ENCODE peak calls at places on chromosomes 6 and 20, in ten cellular contexts. P, V, S, G, X, E, N, D, Z and F are unnamed samples.

GRCh38 chr6:105304366-105304765 is 98.5 kb downstream of the PREP start:
- DNase-seq in P (no peak), V (no peak), S (no peak), G (no peak), X (no peak), E (no peak), N (no peak), D (no peak), Z (no peak), F (no peak)

GRCh38 chr20:19451591-19452295 is 239.3 kb downstream of the SLC24A3 start:
- DNase-seq in P (no peak), V (no peak), S (no peak), G (no peak), X (no peak), E (no peak), N (no peak), D (no peak), Z (no peak), F (no peak)

GRCh38 chr6:83702077-83702476 is 6.8 kb downstream of the SNAP91 start:
- DNase-seq in P (no peak), V (no peak), S (peak), G (no peak), X (no peak), E (no peak), N (no peak), D (no peak), Z (no peak), F (no peak)

GRCh38 chr6:82951389-82951788 is 114.3 kb downstream of the UBE3D start:
- DNase-seq in P (no peak), V (no peak), S (no peak), G (peak), X (no peak), E (no peak), N (no peak), D (no peak), Z (no peak), F (no peak)

GRCh38 chr20:38825901-38826625 is 20.6 kb downstream of the PPP1R16B start:
- DNase-seq in P (no peak), V (peak), S (peak), G (peak), X (no peak), E (no peak), N (no peak), D (peak), Z (no peak), F (no peak)

GRCh38 chr6:28586273-28586672 is 60.6 kb downstream of the GPX5 start:
- DNase-seq in P (no peak), V (no peak), S (no peak), G (peak), X (no peak), E (no peak), N (no peak), D (no peak), Z (no peak), F (no peak)

GRCh38 chr6:37624606-37625574 is 72.8 kb downstream of the MDGA1 start:
- DNase-seq in P (no peak), V (no peak), S (no peak), G (peak), X (peak), E (no peak), N (peak), D (peak), Z (peak), F (no peak)

GRCh38 chr6:26576929-26577719 is 19.6 kb upstream of the ABT1 start:
- DNase-seq in P (no peak), V (peak), S (peak), G (peak), X (peak), E (no peak), N (no peak), D (peak), Z (peak), F (no peak)

GRCh38 chr20:10508468-10509251 is 73.6 kb downstream of the SLX4IP start:
- DNase-seq in P (no peak), V (no peak), S (peak), G (no peak), X (no peak), E (no peak), N (no peak), D (peak), Z (no peak), F (no peak)

GRCh38 chr6:163711615-163712568 is 297.4 kb downstream of the QKI start:
- DNase-seq in P (peak), V (no peak), S (peak), G (no peak), X (peak), E (no peak), N (peak), D (no peak), Z (peak), F (no peak)

GRCh38 chr6:138182939-138183791 is 21.4 kb downstream of the ARFGEF3 start:
- DNase-seq in P (no peak), V (no peak), S (no peak), G (no peak), X (no peak), E (no peak), N (no peak), D (no peak), Z (peak), F (no peak)

GRCh38 chr6:22954749-22955385 is 385.5 kb downstream of the HDGFL1 start:
- DNase-seq in P (no peak), V (no peak), S (no peak), G (peak), X (no peak), E (no peak), N (no peak), D (peak), Z (no peak), F (no peak)

GRCh38 chr20:45036044-45036755 is 64.7 kb downstream of the KCNS1 start:
- DNase-seq in P (no peak), V (peak), S (peak), G (peak), X (no peak), E (no peak), N (no peak), D (peak), Z (no peak), F (no peak)

GRCh38 chr6:37546141-37546871 is 46.6 kb upstream of the CCDC167 start:
- DNase-seq in P (no peak), V (no peak), S (no peak), G (no peak), X (no peak), E (no peak), N (no peak), D (no peak), Z (no peak), F (no peak)

GRCh38 chr6:33029297-33030184 is 20.1 kb upstream of the HLA-DOA start:
- DNase-seq in P (no peak), V (no peak), S (no peak), G (no peak), X (peak), E (no peak), N (peak), D (peak), Z (no peak), F (no peak)

GRCh38 chr20:11235058-11235457 is 561.3 kb upstream of the JAG1 start:
- DNase-seq in P (no peak), V (no peak), S (no peak), G (peak), X (no peak), E (no peak), N (no peak), D (peak), Z (no peak), F (no peak)

GRCh38 chr6:161649841-161650240 is 376.0 kb upstream of the AGPAT4 start:
- DNase-seq in P (no peak), V (no peak), S (no peak), G (no peak), X (no peak), E (no peak), N (no peak), D (no peak), Z (no peak), F (no peak)

GRCh38 chr6:87698618-87699017 is 3.4 kb downstream of the AKIRIN2 start:
- DNase-seq in P (no peak), V (no peak), S (peak), G (peak), X (no peak), E (no peak), N (no peak), D (no peak), Z (no peak), F (no peak)

GRCh38 chr6:41073203-41073967 is 611 bp downstream of the NFYA start:
- DNase-seq in P (peak), V (peak), S (peak), G (peak), X (peak), E (peak), N (peak), D (peak), Z (peak), F (peak)

GRCh38 chr6:3341467-3341866 is 82.7 kb downstream of the PSMG4 start:
- DNase-seq in P (peak), V (no peak), S (no peak), G (no peak), X (no peak), E (no peak), N (no peak), D (peak), Z (no peak), F (no peak)

GRCh38 chr6:66159937-66160336 is 452.9 kb upstream of the EYS start:
- DNase-seq in P (no peak), V (no peak), S (no peak), G (no peak), X (no peak), E (no peak), N (no peak), D (no peak), Z (no peak), F (no peak)

GRCh38 chr6:33856655-33857054 is 52.9 kb upstream of the MLN start:
- DNase-seq in P (no peak), V (no peak), S (peak), G (no peak), X (no peak), E (no peak), N (no peak), D (no peak), Z (no peak), F (no peak)

GRCh38 chr6:41576667-41577066 is 30.5 kb downstream of the FOXP4 start:
- DNase-seq in P (no peak), V (no peak), S (no peak), G (no peak), X (no peak), E (no peak), N (no peak), D (no peak), Z (no peak), F (no peak)

GRCh38 chr6:13226071-13226470 is 102.3 kb downstream of the TBC1D7 start:
- DNase-seq in P (no peak), V (no peak), S (no peak), G (no peak), X (no peak), E (no peak), N (no peak), D (no peak), Z (no peak), F (no peak)

GRCh38 chr20:63017076-63017825 is 10.5 kb upstream of the BHLHE23 start:
- DNase-seq in P (no peak), V (no peak), S (no peak), G (no peak), X (peak), E (no peak), N (no peak), D (no peak), Z (no peak), F (no peak)

GRCh38 chr6:78999737-79000136 is 78.3 kb downstream of the PHIP start:
- DNase-seq in P (no peak), V (no peak), S (no peak), G (no peak), X (no peak), E (no peak), N (no peak), D (peak), Z (no peak), F (no peak)

GRCh38 chr6:163538331-163538730 is 123.8 kb downstream of the QKI start:
- DNase-seq in P (no peak), V (no peak), S (no peak), G (no peak), X (no peak), E (no peak), N (no peak), D (no peak), Z (no peak), F (no peak)

GRCh38 chr6:149094934-149095341 is 222.6 kb upstream of the TAB2 start:
- DNase-seq in P (no peak), V (no peak), S (no peak), G (no peak), X (no peak), E (no peak), N (no peak), D (peak), Z (no peak), F (no peak)

GRCh38 chr20:30286157-30286556 is 971.3 kb upstream of the DEFB115 start:
- DNase-seq in P (no peak), V (no peak), S (no peak), G (no peak), X (no peak), E (no peak), N (no peak), D (no peak), Z (no peak), F (no peak)

GRCh38 chr6:45209762-45210161 is 118.4 kb upstream of the RUNX2 start:
- DNase-seq in P (no peak), V (no peak), S (no peak), G (peak), X (no peak), E (no peak), N (no peak), D (no peak), Z (no peak), F (no peak)

GRCh38 chr6:617485-618100 is 39.3 kb downstream of the HUS1B start:
- DNase-seq in P (no peak), V (no peak), S (peak), G (peak), X (no peak), E (no peak), N (no peak), D (no peak), Z (no peak), F (no peak)

GRCh38 chr6:27213544-27214125 is 33.9 kb upstream of the PRSS16 start:
- DNase-seq in P (no peak), V (no peak), S (peak), G (no peak), X (no peak), E (no peak), N (no peak), D (peak), Z (no peak), F (no peak)

GRCh38 chr6:90860822-90861601 is 274.1 kb upstream of the MAP3K7 start:
- DNase-seq in P (no peak), V (no peak), S (peak), G (peak), X (no peak), E (no peak), N (no peak), D (no peak), Z (no peak), F (no peak)
- TF ChIP-seq CTCF in P (no peak), V (no peak), S (no peak), G (peak), X (no peak), E (peak), N (no peak), D (no peak), Z (no peak), F (peak)

GRCh38 chr20:47524385-47524784 is 22.7 kb downstream of the NCOA3 start:
- DNase-seq in P (no peak), V (no peak), S (no peak), G (no peak), X (no peak), E (no peak), N (no peak), D (no peak), Z (no peak), F (no peak)
- TF ChIP-seq CTCF in P (no peak), V (no peak), S (no peak), G (no peak), X (no peak), E (no peak), N (no peak), D (no peak), Z (no peak), F (no peak)

DNA sequence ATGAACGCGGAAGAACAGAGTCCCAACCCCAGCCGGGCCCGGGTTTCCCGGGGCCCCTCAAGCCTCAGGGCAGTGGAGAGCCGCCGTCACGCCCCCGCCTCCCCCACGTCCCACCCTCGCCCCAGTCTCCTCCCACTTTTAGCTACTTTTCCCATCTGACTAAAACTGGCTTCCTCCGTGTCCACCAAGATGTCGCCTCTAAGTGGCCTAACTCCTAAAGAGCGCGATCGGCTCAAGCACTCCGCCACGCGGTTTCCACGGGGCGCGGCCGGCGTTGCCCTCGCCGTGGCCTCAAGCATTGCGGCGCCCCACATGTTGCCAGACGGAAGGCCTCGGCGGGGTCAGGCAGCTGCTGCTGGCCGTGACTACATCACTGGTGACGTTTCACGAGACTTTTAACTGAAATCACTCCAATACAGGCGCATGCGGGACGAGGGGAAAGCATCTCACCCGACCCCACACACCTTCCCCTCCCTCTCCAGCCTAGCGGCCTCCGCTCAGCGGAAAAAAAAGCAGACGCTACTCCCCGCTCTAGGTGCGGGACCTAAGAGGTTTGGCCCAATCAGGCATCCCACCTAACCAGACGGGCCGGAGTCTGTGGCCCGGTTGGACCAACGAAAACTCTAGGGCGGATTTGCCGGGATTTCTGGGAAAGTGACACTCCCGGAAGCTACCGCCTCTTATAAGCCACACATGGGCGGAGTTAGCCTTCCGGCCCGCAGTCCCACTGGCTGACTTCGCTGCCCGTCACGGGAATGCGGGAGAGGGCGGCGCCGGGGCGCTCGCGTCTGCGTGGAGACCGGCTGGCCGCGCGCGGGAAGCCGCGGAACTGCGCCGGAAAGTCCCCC is at the start of gene NXT1:
- DNase-seq in P (peak), V (peak), S (peak), G (peak), X (peak), E (peak), N (peak), D (peak), Z (peak), F (peak)
- TF ChIP-seq CTCF in P (peak), V (no peak), S (no peak), G (peak), X (peak), E (no peak), N (no peak), D (no peak), Z (peak), F (peak)

GRCh38 chr20:61967300-61967699 is 98.4 kb downstream of the TAF4 start:
- DNase-seq in P (no peak), V (no peak), S (no peak), G (no peak), X (no peak), E (no peak), N (no peak), D (no peak), Z (no peak), F (no peak)

GRCh38 chr20:61963885-61964674 is 101.6 kb downstream of the TAF4 start:
- DNase-seq in P (no peak), V (no peak), S (no peak), G (no peak), X (no peak), E (no peak), N (no peak), D (no peak), Z (no peak), F (peak)

GRCh38 chr20:61964675-61965605 is 100.7 kb downstream of the TAF4 start:
- DNase-seq in P (no peak), V (no peak), S (no peak), G (no peak), X (no peak), E (no peak), N (no peak), D (no peak), Z (no peak), F (peak)

GRCh38 chr20:61966492-61967244 is 99.0 kb downstream of the TAF4 start:
- DNase-seq in P (no peak), V (no peak), S (no peak), G (no peak), X (no peak), E (no peak), N (no peak), D (no peak), Z (no peak), F (peak)

GRCh38 chr20:61965606-61966491 is 99.8 kb downstream of the TAF4 start:
- DNase-seq in P (no peak), V (no peak), S (no peak), G (no peak), X (no peak), E (no peak), N (no peak), D (no peak), Z (no peak), F (no peak)
- TF ChIP-seq CTCF in P (no peak), V (no peak), S (peak), G (no peak), X (no peak), E (no peak), N (no peak), D (no peak), Z (no peak), F (no peak)

GRCh38 chr20:40703981-40704530 is 15.0 kb upstream of the MAFB start:
- DNase-seq in P (no peak), V (no peak), S (no peak), G (no peak), X (no peak), E (no peak), N (no peak), D (no peak), Z (no peak), F (no peak)

GRCh38 chr20:40705413-40705812 is 16.4 kb upstream of the MAFB start:
- DNase-seq in P (no peak), V (no peak), S (no peak), G (no peak), X (no peak), E (no peak), N (no peak), D (no peak), Z (no peak), F (no peak)

GRCh38 chr20:40704828-40705227 is 15.8 kb upstream of the MAFB start:
- DNase-seq in P (no peak), V (no peak), S (no peak), G (no peak), X (no peak), E (no peak), N (no peak), D (no peak), Z (no peak), F (no peak)

GRCh38 chr20:40698744-40699143 is 9.7 kb upstream of the MAFB start:
- DNase-seq in P (no peak), V (no peak), S (no peak), G (no peak), X (no peak), E (no peak), N (no peak), D (no peak), Z (no peak), F (no peak)

DNA sequence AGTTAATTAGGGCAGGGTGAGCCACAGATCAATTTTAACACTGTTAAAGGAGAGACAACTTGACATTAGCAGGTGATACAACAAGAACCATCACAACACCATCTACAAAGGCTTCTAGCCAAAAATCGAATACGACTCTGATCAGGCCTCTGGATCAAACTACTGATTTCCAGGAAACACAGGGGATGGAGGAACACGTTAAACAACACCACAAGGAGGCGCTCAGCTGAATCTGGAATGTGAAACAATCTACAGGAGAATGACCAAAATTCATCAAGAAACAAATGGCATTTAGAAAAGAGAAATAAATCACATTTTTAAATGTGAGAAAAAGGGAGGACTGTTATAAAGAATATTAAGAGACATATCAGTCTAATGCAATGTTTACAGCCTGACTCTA is 13.5 kb upstream of the MAFB start:
- DNase-seq in P (no peak), V (no peak), S (no peak), G (peak), X (no peak), E (no peak), N (no peak), D (no peak), Z (no peak), F (no peak)
- TF ChIP-seq CTCF in P (no peak), V (no peak), S (peak), G (peak), X (no peak), E (peak), N (no peak), D (no peak), Z (no peak), F (peak)

GRCh38 chr20:48694466-48694865 is 133.3 kb downstream of the PREX1 start:
- DNase-seq in P (no peak), V (no peak), S (no peak), G (no peak), X (no peak), E (no peak), N (no peak), D (no peak), Z (no peak), F (no peak)
- TF ChIP-seq CTCF in P (no peak), V (no peak), S (no peak), G (no peak), X (no peak), E (no peak), N (no peak), D (no peak), Z (no peak), F (no peak)

GRCh38 chr6:150290429-150290828 is 78.4 kb upstream of the IYD start:
- DNase-seq in P (no peak), V (no peak), S (no peak), G (no peak), X (no peak), E (no peak), N (no peak), D (peak), Z (no peak), F (no peak)
- TF ChIP-seq CTCF in P (no peak), V (no peak), S (no peak), G (no peak), X (no peak), E (no peak), N (no peak), D (no peak), Z (no peak), F (no peak)